ENCODE peak calls at places on chromosomes 12 and 14, in ten cellular contexts. M, X, N, I, R, Q, C, P, E and D are unnamed samples.

GRCh38 chr14:63551338-63551737 is 8.2 kb upstream of the PPP2R5E start:
- DNase-seq in N (no peak), R (no peak), C (no peak), Q (peak), M (no peak), I (no peak), X (no peak), E (no peak), P (peak), D (no peak)

GRCh38 chr12:73726881-73727280 is 810.8 kb upstream of the ATXN7L3B start:
- DNase-seq in X (no peak), P (no peak), E (no peak), C (no peak), N (no peak), R (no peak), Q (no peak), M (no peak), I (no peak), D (no peak)

GRCh38 chr14:68384335-68384734 is 408.5 kb downstream of the ZFP36L1 start:
- DNase-seq in I (no peak), C (no peak), Q (no peak), R (no peak), P (no peak), M (peak), X (no peak), N (no peak), E (peak), D (no peak)

GRCh38 chr14:68782091-68782981 is 10.5 kb downstream of the ZFP36L1 start:
- DNase-seq in E (no peak), M (no peak), C (no peak), X (no peak), P (no peak), I (no peak), Q (no peak), N (no peak), R (peak), D (no peak)

GRCh38 chr12:113422030-113422900 is at the start of gene SDSL:
- DNase-seq in I (peak), E (peak), N (peak), P (peak), Q (peak), C (peak), R (peak), M (peak), X (no peak), D (peak)

GRCh38 chr14:73424453-73424852 is 33.9 kb downstream of the NUMB start:
- DNase-seq in E (no peak), R (no peak), X (no peak), I (peak), M (no peak), Q (no peak), N (no peak), C (no peak), P (peak), D (peak)

GRCh38 chr12:52890417-52890816 is 14.5 kb downstream of the KRT8 start:
- DNase-seq in E (no peak), X (no peak), I (no peak), R (no peak), P (no peak), N (no peak), Q (no peak), M (no peak), C (no peak), D (no peak)

GRCh38 chr12:15372313-15372712 is 50.0 kb downstream of the PTPRO start:
- DNase-seq in C (no peak), Q (no peak), P (no peak), I (no peak), R (no peak), M (no peak), X (no peak), N (no peak), E (no peak), D (no peak)

GRCh38 chr14:105867961-105868599 is 341.7 kb downstream of the TMEM121 start:
- DNase-seq in P (no peak), I (no peak), X (no peak), E (no peak), Q (no peak), N (peak), R (no peak), M (no peak), C (no peak), D (no peak)

GRCh38 chr12:66107451-66107915 is 23.1 kb downstream of the LLPH start:
- DNase-seq in N (no peak), E (no peak), M (peak), I (peak), C (peak), Q (peak), R (no peak), P (peak), X (no peak), D (peak)

GRCh38 chr12:112665971-112666370 is 125.6 kb upstream of the RPH3A start:
- DNase-seq in X (no peak), M (no peak), P (no peak), N (no peak), Q (no peak), I (no peak), E (no peak), C (no peak), R (no peak), D (no peak)

GRCh38 chr12:104910196-104910840 is 47.8 kb downstream of the SLC41A2 start:
- DNase-seq in N (no peak), R (no peak), P (no peak), I (no peak), X (no peak), C (no peak), E (no peak), M (peak), Q (peak), D (peak)

GRCh38 chr14:34147461-34147860 is 196.6 kb upstream of the EGLN3 start:
- DNase-seq in E (no peak), M (no peak), X (no peak), Q (peak), C (no peak), P (no peak), N (no peak), I (no peak), R (no peak), D (no peak)

GRCh38 chr12:71214511-71215285 is 56.9 kb upstream of the TSPAN8 start:
- DNase-seq in Q (no peak), M (no peak), R (no peak), C (no peak), X (no peak), I (no peak), E (no peak), N (no peak), P (no peak), D (peak)

GRCh38 chr14:43483415-43483814 is 1023.7 kb downstream of the FSCB start:
- DNase-seq in I (no peak), N (no peak), R (no peak), E (no peak), M (no peak), X (no peak), P (no peak), Q (no peak), C (no peak), D (no peak)

GRCh38 chr12:121582583-121583333 is 1.9 kb upstream of the KDM2B start:
- DNase-seq in C (no peak), X (no peak), R (no peak), M (no peak), P (no peak), N (no peak), I (peak), Q (no peak), E (no peak), D (no peak)

GRCh38 chr12:100733817-100734593 is 60.6 kb upstream of the ANO4 start:
- DNase-seq in P (peak), Q (peak), X (no peak), C (peak), M (peak), I (peak), N (no peak), E (no peak), R (no peak), D (peak)
- TF ChIP-seq CTCF in P (peak), Q (peak), X (peak), C (peak), M (peak), I (peak), N (peak), E (peak), R (peak), D (peak)

DNA sequence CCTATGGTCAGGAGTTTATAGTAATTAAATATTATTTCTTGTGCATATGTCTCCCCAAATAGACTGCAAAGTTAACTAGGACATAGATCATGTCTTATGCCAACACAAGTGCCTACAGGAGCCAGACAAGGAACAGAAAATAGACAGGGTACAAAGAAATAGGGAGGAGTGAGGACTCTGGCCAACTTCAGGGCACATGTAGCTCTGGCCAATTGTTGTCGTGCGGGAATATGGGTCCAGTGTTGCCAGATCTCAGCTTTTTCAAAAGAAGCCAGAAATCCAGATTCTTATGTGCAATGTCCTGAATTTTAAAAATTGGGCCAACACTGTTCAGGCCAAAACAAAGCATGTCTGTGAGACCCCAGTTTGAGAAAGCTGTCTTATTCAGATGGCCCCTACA is 68.7 kb downstream of the RFX4 start:
- DNase-seq in X (no peak), E (no peak), R (peak), M (no peak), N (no peak), Q (no peak), I (no peak), P (no peak), C (no peak), D (no peak)
- H3K4me3 ChIP-seq in X (no peak), E (no peak), R (no peak), M (no peak), N (no peak), Q (no peak), I (no peak), P (no peak), C (no peak), D (no peak)

GRCh38 chr12:72472350-72472749 is 200.2 kb downstream of the TRHDE start:
- DNase-seq in E (no peak), C (no peak), I (no peak), N (no peak), M (no peak), Q (no peak), P (no peak), R (no peak), X (no peak), D (peak)
- TF ChIP-seq CTCF in E (no peak), C (no peak), I (no peak), N (no peak), M (no peak), Q (no peak), P (no peak), R (no peak), X (no peak), D (peak)

GRCh38 chr14:75531660-75532317 is 9.5 kb downstream of the BATF start:
- DNase-seq in Q (peak), C (no peak), E (no peak), I (no peak), P (peak), N (no peak), M (no peak), X (no peak), R (peak), D (no peak)
- H3K4me3 ChIP-seq in Q (no peak), C (no peak), E (no peak), I (no peak), P (no peak), N (no peak), M (no peak), X (no peak), R (no peak), D (no peak)